ENCODE peak calls at places on chromosomes 2 and 18, in five cellular contexts. One of them, this sample, is unnamed.

GRCh38 chr18:79355433-79356335 is 40.0 kb upstream of the NFATC1 start:
- DNase-seq in fibroblast of mammary gland: no peak
- DNase-seq in activated T-helper 1 cell treated with Interleukin-2 at 50 U/mL for 16 hours: no peak
- DNase-seq in pancreas: no peak
- DNase-seq in activated naive CD4-positive, alpha-beta T cell treated with anti-CD3 and anti-CD28 coated beads, Interleukin-2, amount 10 ng/mL, durations not matched to agents 7 days and 5 days: no peak
- DNase-seq in this sample: no peak

GRCh38 chr2:191167766-191168165 is 17.0 kb upstream of the STAT4 start:
- DNase-seq in fibroblast of mammary gland: peak
- DNase-seq in activated T-helper 1 cell treated with Interleukin-2 at 50 U/mL for 16 hours: no peak
- DNase-seq in pancreas: no peak
- DNase-seq in activated naive CD4-positive, alpha-beta T cell treated with anti-CD3 and anti-CD28 coated beads, Interleukin-2, amount 10 ng/mL, durations not matched to agents 7 days and 5 days: no peak
- DNase-seq in this sample: no peak

GRCh38 chr18:40407913-40408312 is 1547.1 kb upstream of the PIK3C3 start:
- DNase-seq in fibroblast of mammary gland: peak
- DNase-seq in activated naive CD4-positive, alpha-beta T cell treated with anti-CD3 and anti-CD28 coated beads, Interleukin-2, amount 10 ng/mL, durations not matched to agents 7 days and 5 days: no peak
- DNase-seq in pancreas: no peak
- DNase-seq in activated T-helper 1 cell treated with Interleukin-2 at 50 U/mL for 16 hours: no peak
- DNase-seq in this sample: no peak

GRCh38 chr18:10051877-10052631 is 138.2 kb downstream of the VAPA start:
- DNase-seq in pancreas: no peak
- DNase-seq in activated naive CD4-positive, alpha-beta T cell treated with anti-CD3 and anti-CD28 coated beads, Interleukin-2, amount 10 ng/mL, durations not matched to agents 7 days and 5 days: no peak
- DNase-seq in fibroblast of mammary gland: peak
- DNase-seq in activated T-helper 1 cell treated with Interleukin-2 at 50 U/mL for 16 hours: no peak
- DNase-seq in this sample: no peak

GRCh38 chr18:41459657-41460056 is 495.4 kb upstream of the PIK3C3 start:
- DNase-seq in activated naive CD4-positive, alpha-beta T cell treated with anti-CD3 and anti-CD28 coated beads, Interleukin-2, amount 10 ng/mL, durations not matched to agents 7 days and 5 days: no peak
- DNase-seq in activated T-helper 1 cell treated with Interleukin-2 at 50 U/mL for 16 hours: no peak
- DNase-seq in pancreas: no peak
- DNase-seq in fibroblast of mammary gland: no peak
- DNase-seq in this sample: no peak

GRCh38 chr2:223941579-223942277 is 3.4 kb downstream of the WDFY1 start:
- DNase-seq in fibroblast of mammary gland: peak
- DNase-seq in pancreas: no peak
- DNase-seq in activated T-helper 1 cell treated with Interleukin-2 at 50 U/mL for 16 hours: no peak
- DNase-seq in activated naive CD4-positive, alpha-beta T cell treated with anti-CD3 and anti-CD28 coated beads, Interleukin-2, amount 10 ng/mL, durations not matched to agents 7 days and 5 days: peak
- DNase-seq in this sample: no peak

GRCh38 chr2:68768461-68768860 is 33.9 kb downstream of the ARHGAP25 start:
- DNase-seq in activated T-helper 1 cell treated with Interleukin-2 at 50 U/mL for 16 hours: no peak
- DNase-seq in fibroblast of mammary gland: no peak
- DNase-seq in activated naive CD4-positive, alpha-beta T cell treated with anti-CD3 and anti-CD28 coated beads, Interleukin-2, amount 10 ng/mL, durations not matched to agents 7 days and 5 days: no peak
- DNase-seq in pancreas: no peak
- DNase-seq in this sample: no peak

GRCh38 chr18:27619906-27620305 is 434.8 kb upstream of the CHST9 start:
- DNase-seq in fibroblast of mammary gland: no peak
- DNase-seq in pancreas: no peak
- DNase-seq in activated T-helper 1 cell treated with Interleukin-2 at 50 U/mL for 16 hours: no peak
- DNase-seq in activated naive CD4-positive, alpha-beta T cell treated with anti-CD3 and anti-CD28 coated beads, Interleukin-2, amount 10 ng/mL, durations not matched to agents 7 days and 5 days: no peak
- DNase-seq in this sample: no peak

GRCh38 chr2:152546230-152546837 is 170.9 kb downstream of the PRPF40A start:
- DNase-seq in activated naive CD4-positive, alpha-beta T cell treated with anti-CD3 and anti-CD28 coated beads, Interleukin-2, amount 10 ng/mL, durations not matched to agents 7 days and 5 days: no peak
- DNase-seq in fibroblast of mammary gland: no peak
- DNase-seq in activated T-helper 1 cell treated with Interleukin-2 at 50 U/mL for 16 hours: no peak
- DNase-seq in pancreas: no peak
- DNase-seq in this sample: no peak

GRCh38 chr2:141271346-141271745 is 859.5 kb downstream of the LRP1B start:
- DNase-seq in activated T-helper 1 cell treated with Interleukin-2 at 50 U/mL for 16 hours: no peak
- DNase-seq in fibroblast of mammary gland: no peak
- DNase-seq in pancreas: no peak
- DNase-seq in activated naive CD4-positive, alpha-beta T cell treated with anti-CD3 and anti-CD28 coated beads, Interleukin-2, amount 10 ng/mL, durations not matched to agents 7 days and 5 days: no peak
- DNase-seq in this sample: no peak

GRCh38 chr2:120919771-120920437 is 184.2 kb downstream of the GLI2 start:
- DNase-seq in pancreas: no peak
- DNase-seq in fibroblast of mammary gland: peak
- DNase-seq in activated naive CD4-positive, alpha-beta T cell treated with anti-CD3 and anti-CD28 coated beads, Interleukin-2, amount 10 ng/mL, durations not matched to agents 7 days and 5 days: no peak
- DNase-seq in activated T-helper 1 cell treated with Interleukin-2 at 50 U/mL for 16 hours: no peak
- DNase-seq in this sample: no peak

GRCh38 chr2:98782570-98782969 is 51.6 kb upstream of the MGAT4A start:
- DNase-seq in fibroblast of mammary gland: no peak
- DNase-seq in activated naive CD4-positive, alpha-beta T cell treated with anti-CD3 and anti-CD28 coated beads, Interleukin-2, amount 10 ng/mL, durations not matched to agents 7 days and 5 days: no peak
- DNase-seq in activated T-helper 1 cell treated with Interleukin-2 at 50 U/mL for 16 hours: no peak
- DNase-seq in pancreas: no peak
- DNase-seq in this sample: no peak

GRCh38 chr18:26864658-26865057 is 849 bp downstream of the AQP4 start:
- DNase-seq in activated T-helper 1 cell treated with Interleukin-2 at 50 U/mL for 16 hours: no peak
- DNase-seq in pancreas: no peak
- DNase-seq in activated naive CD4-positive, alpha-beta T cell treated with anti-CD3 and anti-CD28 coated beads, Interleukin-2, amount 10 ng/mL, durations not matched to agents 7 days and 5 days: no peak
- DNase-seq in fibroblast of mammary gland: no peak
- DNase-seq in this sample: no peak

GRCh38 chr2:239600194-239600593 is 199.4 kb upstream of the HDAC4 start:
- DNase-seq in activated T-helper 1 cell treated with Interleukin-2 at 50 U/mL for 16 hours: no peak
- DNase-seq in activated naive CD4-positive, alpha-beta T cell treated with anti-CD3 and anti-CD28 coated beads, Interleukin-2, amount 10 ng/mL, durations not matched to agents 7 days and 5 days: no peak
- DNase-seq in pancreas: no peak
- DNase-seq in fibroblast of mammary gland: no peak
- DNase-seq in this sample: peak

GRCh38 chr18:57397440-57397839 is 37.7 kb upstream of the ONECUT2 start:
- DNase-seq in fibroblast of mammary gland: peak
- DNase-seq in activated T-helper 1 cell treated with Interleukin-2 at 50 U/mL for 16 hours: no peak
- DNase-seq in pancreas: no peak
- DNase-seq in activated naive CD4-positive, alpha-beta T cell treated with anti-CD3 and anti-CD28 coated beads, Interleukin-2, amount 10 ng/mL, durations not matched to agents 7 days and 5 days: no peak
- DNase-seq in this sample: no peak

GRCh38 chr18:5534845-5535244 is 9.0 kb downstream of the EPB41L3 start:
- DNase-seq in activated naive CD4-positive, alpha-beta T cell treated with anti-CD3 and anti-CD28 coated beads, Interleukin-2, amount 10 ng/mL, durations not matched to agents 7 days and 5 days: no peak
- DNase-seq in pancreas: no peak
- DNase-seq in fibroblast of mammary gland: no peak
- DNase-seq in activated T-helper 1 cell treated with Interleukin-2 at 50 U/mL for 16 hours: no peak
- DNase-seq in this sample: no peak

GRCh38 chr2:150911766-150912280 is 349.8 kb downstream of the RBM43 start:
- DNase-seq in activated T-helper 1 cell treated with Interleukin-2 at 50 U/mL for 16 hours: no peak
- DNase-seq in activated naive CD4-positive, alpha-beta T cell treated with anti-CD3 and anti-CD28 coated beads, Interleukin-2, amount 10 ng/mL, durations not matched to agents 7 days and 5 days: no peak
- DNase-seq in pancreas: no peak
- DNase-seq in fibroblast of mammary gland: peak
- DNase-seq in this sample: peak

GRCh38 chr2:222919841-222920609 is 59.2 kb downstream of the ACSL3 start:
- DNase-seq in fibroblast of mammary gland: peak
- DNase-seq in activated T-helper 1 cell treated with Interleukin-2 at 50 U/mL for 16 hours: no peak
- DNase-seq in pancreas: no peak
- DNase-seq in activated naive CD4-positive, alpha-beta T cell treated with anti-CD3 and anti-CD28 coated beads, Interleukin-2, amount 10 ng/mL, durations not matched to agents 7 days and 5 days: no peak
- DNase-seq in this sample: no peak

GRCh38 chr2:44424211-44424610 is 62.5 kb downstream of the CAMKMT start:
- DNase-seq in activated naive CD4-positive, alpha-beta T cell treated with anti-CD3 and anti-CD28 coated beads, Interleukin-2, amount 10 ng/mL, durations not matched to agents 7 days and 5 days: no peak
- DNase-seq in activated T-helper 1 cell treated with Interleukin-2 at 50 U/mL for 16 hours: no peak
- DNase-seq in pancreas: no peak
- DNase-seq in fibroblast of mammary gland: no peak
- DNase-seq in this sample: no peak

GRCh38 chr2:98485453-98485755 is 40.7 kb downstream of the INPP4A start:
- DNase-seq in activated naive CD4-positive, alpha-beta T cell treated with anti-CD3 and anti-CD28 coated beads, Interleukin-2, amount 10 ng/mL, durations not matched to agents 7 days and 5 days: no peak
- DNase-seq in fibroblast of mammary gland: no peak
- DNase-seq in activated T-helper 1 cell treated with Interleukin-2 at 50 U/mL for 16 hours: no peak
- DNase-seq in pancreas: no peak
- DNase-seq in this sample: no peak

GRCh38 chr2:99595373-99595772 is 105.6 kb upstream of the REV1 start:
- DNase-seq in pancreas: no peak
- DNase-seq in activated T-helper 1 cell treated with Interleukin-2 at 50 U/mL for 16 hours: no peak
- DNase-seq in activated naive CD4-positive, alpha-beta T cell treated with anti-CD3 and anti-CD28 coated beads, Interleukin-2, amount 10 ng/mL, durations not matched to agents 7 days and 5 days: no peak
- DNase-seq in fibroblast of mammary gland: no peak
- DNase-seq in this sample: no peak

GRCh38 chr2:43131890-43132522 is 94.4 kb downstream of the ZFP36L2 start:
- DNase-seq in activated T-helper 1 cell treated with Interleukin-2 at 50 U/mL for 16 hours: no peak
- DNase-seq in activated naive CD4-positive, alpha-beta T cell treated with anti-CD3 and anti-CD28 coated beads, Interleukin-2, amount 10 ng/mL, durations not matched to agents 7 days and 5 days: no peak
- DNase-seq in fibroblast of mammary gland: no peak
- DNase-seq in pancreas: no peak
- DNase-seq in this sample: no peak

GRCh38 chr2:224136394-224136793 is 97.3 kb upstream of the SERPINE2 start:
- DNase-seq in activated naive CD4-positive, alpha-beta T cell treated with anti-CD3 and anti-CD28 coated beads, Interleukin-2, amount 10 ng/mL, durations not matched to agents 7 days and 5 days: no peak
- DNase-seq in activated T-helper 1 cell treated with Interleukin-2 at 50 U/mL for 16 hours: no peak
- DNase-seq in pancreas: no peak
- DNase-seq in fibroblast of mammary gland: no peak
- DNase-seq in this sample: no peak

GRCh38 chr2:150211164-150211631 is 276.3 kb downstream of the RND3 start:
- DNase-seq in activated naive CD4-positive, alpha-beta T cell treated with anti-CD3 and anti-CD28 coated beads, Interleukin-2, amount 10 ng/mL, durations not matched to agents 7 days and 5 days: no peak
- DNase-seq in pancreas: no peak
- DNase-seq in activated T-helper 1 cell treated with Interleukin-2 at 50 U/mL for 16 hours: no peak
- DNase-seq in fibroblast of mammary gland: peak
- DNase-seq in this sample: no peak

GRCh38 chr2:138274421-138275291 is 226.9 kb upstream of the SPOPL start:
- DNase-seq in activated naive CD4-positive, alpha-beta T cell treated with anti-CD3 and anti-CD28 coated beads, Interleukin-2, amount 10 ng/mL, durations not matched to agents 7 days and 5 days: no peak
- DNase-seq in activated T-helper 1 cell treated with Interleukin-2 at 50 U/mL for 16 hours: no peak
- DNase-seq in fibroblast of mammary gland: peak
- DNase-seq in pancreas: no peak
- DNase-seq in this sample: no peak

GRCh38 chr2:27954771-27955384 is 64.3 kb downstream of the BABAM2 start:
- DNase-seq in pancreas: peak
- DNase-seq in activated T-helper 1 cell treated with Interleukin-2 at 50 U/mL for 16 hours: no peak
- DNase-seq in fibroblast of mammary gland: peak
- DNase-seq in activated naive CD4-positive, alpha-beta T cell treated with anti-CD3 and anti-CD28 coated beads, Interleukin-2, amount 10 ng/mL, durations not matched to agents 7 days and 5 days: peak
- DNase-seq in this sample: no peak

GRCh38 chr2:40448476-40449079 is 3.3 kb downstream of the SLC8A1 start:
- DNase-seq in pancreas: no peak
- DNase-seq in fibroblast of mammary gland: peak
- DNase-seq in activated naive CD4-positive, alpha-beta T cell treated with anti-CD3 and anti-CD28 coated beads, Interleukin-2, amount 10 ng/mL, durations not matched to agents 7 days and 5 days: no peak
- DNase-seq in activated T-helper 1 cell treated with Interleukin-2 at 50 U/mL for 16 hours: no peak
- DNase-seq in this sample: no peak

GRCh38 chr18:8341481-8342230 is 267.6 kb upstream of the RAB12 start:
- DNase-seq in fibroblast of mammary gland: peak
- DNase-seq in pancreas: peak
- DNase-seq in activated naive CD4-positive, alpha-beta T cell treated with anti-CD3 and anti-CD28 coated beads, Interleukin-2, amount 10 ng/mL, durations not matched to agents 7 days and 5 days: no peak
- DNase-seq in activated T-helper 1 cell treated with Interleukin-2 at 50 U/mL for 16 hours: no peak
- DNase-seq in this sample: peak

GRCh38 chr2:160406591-160407392 is 86.8 kb downstream of the RBMS1 start:
- DNase-seq in activated T-helper 1 cell treated with Interleukin-2 at 50 U/mL for 16 hours: peak
- DNase-seq in pancreas: peak
- DNase-seq in fibroblast of mammary gland: peak
- DNase-seq in activated naive CD4-positive, alpha-beta T cell treated with anti-CD3 and anti-CD28 coated beads, Interleukin-2, amount 10 ng/mL, durations not matched to agents 7 days and 5 days: peak
- DNase-seq in this sample: no peak

GRCh38 chr2:46980786-46981583 is 65.4 kb upstream of the MCFD2 start:
- DNase-seq in pancreas: no peak
- DNase-seq in fibroblast of mammary gland: no peak
- DNase-seq in activated T-helper 1 cell treated with Interleukin-2 at 50 U/mL for 16 hours: no peak
- DNase-seq in activated naive CD4-positive, alpha-beta T cell treated with anti-CD3 and anti-CD28 coated beads, Interleukin-2, amount 10 ng/mL, durations not matched to agents 7 days and 5 days: no peak
- DNase-seq in this sample: no peak

GRCh38 chr2:51505533-51505932 is 473.6 kb upstream of the NRXN1 start:
- DNase-seq in fibroblast of mammary gland: no peak
- DNase-seq in activated naive CD4-positive, alpha-beta T cell treated with anti-CD3 and anti-CD28 coated beads, Interleukin-2, amount 10 ng/mL, durations not matched to agents 7 days and 5 days: no peak
- DNase-seq in activated T-helper 1 cell treated with Interleukin-2 at 50 U/mL for 16 hours: no peak
- DNase-seq in pancreas: no peak
- DNase-seq in this sample: peak

GRCh38 chr2:107511970-107512789 is 314.5 kb upstream of the RGPD4 start:
- DNase-seq in fibroblast of mammary gland: no peak
- DNase-seq in activated T-helper 1 cell treated with Interleukin-2 at 50 U/mL for 16 hours: no peak
- DNase-seq in pancreas: no peak
- DNase-seq in activated naive CD4-positive, alpha-beta T cell treated with anti-CD3 and anti-CD28 coated beads, Interleukin-2, amount 10 ng/mL, durations not matched to agents 7 days and 5 days: no peak
- DNase-seq in this sample: no peak